ENCODE peak calls at places on chromosomes 12 and 14, in six cellular contexts. E is caudate nucleus; I is mesenchymal stem cell; S is mammary epithelial cell; C is effector memory CD4-positive, alpha-beta T cell; Q is RWPE1. O is an unnamed sample.

GRCh38 chr12:75982974-75983660 is 48.5 kb downstream of the PHLDA1 start:
- DNase-seq in E (no peak), I (peak), S (no peak), C (no peak), Q (no peak), O (peak)

GRCh38 chr12:10101042-10101579 is 2.3 kb upstream of the CLEC1A start:
- DNase-seq in E (no peak), I (peak), S (peak), C (no peak), Q (peak), O (no peak)

GRCh38 chr12:99059824-99060526 is 414.9 kb downstream of the APAF1 start:
- DNase-seq in E (no peak), I (no peak), S (no peak), C (no peak), Q (no peak), O (no peak)

GRCh38 chr12:86623267-86623666 is 367.1 kb upstream of the MGAT4C start:
- DNase-seq in E (no peak), I (peak), S (no peak), C (no peak), Q (no peak), O (no peak)

GRCh38 chr12:25924535-25925001 is 33.9 kb upstream of the RASSF8 start:
- DNase-seq in E (no peak), I (no peak), S (peak), C (no peak), Q (peak), O (peak)

GRCh38 chr12:44385964-44386363 is 490.2 kb downstream of the NELL2 start:
- DNase-seq in E (no peak), I (peak), S (no peak), C (no peak), Q (no peak), O (no peak)

GRCh38 chr14:65487783-65488578 is 75.5 kb downstream of the FUT8 start:
- DNase-seq in E (no peak), I (no peak), S (no peak), C (no peak), Q (no peak), O (no peak)

GRCh38 chr12:132723764-132724140 is 13.1 kb downstream of the PGAM5 start:
- DNase-seq in E (no peak), I (no peak), S (no peak), C (no peak), Q (no peak), O (peak)

GRCh38 chr12:29782285-29782820 is 1.4 kb downstream of the TMTC1 start:
- DNase-seq in E (no peak), I (peak), S (peak), C (no peak), Q (peak), O (peak)

GRCh38 chr12:62731378-62731710 is 203.6 kb downstream of the PPM1H start:
- DNase-seq in E (peak), I (no peak), S (no peak), C (no peak), Q (no peak), O (no peak)

GRCh38 chr12:121440768-121441167 is 40.9 kb downstream of the RNF34 start:
- DNase-seq in E (no peak), I (no peak), S (no peak), C (no peak), Q (no peak), O (no peak)

GRCh38 chr12:108302034-108302433 is 37.1 kb downstream of the CMKLR1 start:
- DNase-seq in E (no peak), I (no peak), S (no peak), C (no peak), Q (no peak), O (no peak)

GRCh38 chr12:91871751-91872150 is 273.9 kb downstream of the BTG1 start:
- DNase-seq in E (no peak), I (no peak), S (no peak), C (no peak), Q (no peak), O (no peak)

GRCh38 chr12:57550628-57551549 is 1.0 kb downstream of the KIF5A start:
- DNase-seq in E (peak), I (no peak), S (no peak), C (no peak), Q (no peak), O (peak)

GRCh38 chr14:26330982-26331381 is 266.9 kb downstream of the NOVA1 start:
- DNase-seq in E (no peak), I (no peak), S (no peak), C (no peak), Q (no peak), O (no peak)

GRCh38 chr12:127588224-127588623 is 678.7 kb upstream of the TMEM132C start:
- DNase-seq in E (no peak), I (peak), S (peak), C (no peak), Q (peak), O (peak)

GRCh38 chr14:30362369-30363218 is 196.4 kb upstream of the G2E3 start:
- DNase-seq in E (no peak), I (no peak), S (no peak), C (no peak), Q (no peak), O (no peak)

GRCh38 chr14:47278233-47278842 is 397.1 kb downstream of the MDGA2 start:
- DNase-seq in E (peak), I (peak), S (peak), C (no peak), Q (peak), O (no peak)

GRCh38 chr14:99571303-99571986 is 32.6 kb downstream of the CCDC85C start:
- DNase-seq in E (no peak), I (no peak), S (no peak), C (no peak), Q (no peak), O (peak)
- H3K27ac ChIP-seq in E (no peak), I (no peak), S (no peak), C (no peak), Q (peak), O (no peak)

GRCh38 chr14:69268763-69269162 is 8.8 kb downstream of the GALNT16 start:
- DNase-seq in E (no peak), I (peak), S (peak), C (no peak), Q (no peak), O (no peak)
- H3K27ac ChIP-seq in E (no peak), I (no peak), S (no peak), C (no peak), Q (no peak), O (peak)

DNA sequence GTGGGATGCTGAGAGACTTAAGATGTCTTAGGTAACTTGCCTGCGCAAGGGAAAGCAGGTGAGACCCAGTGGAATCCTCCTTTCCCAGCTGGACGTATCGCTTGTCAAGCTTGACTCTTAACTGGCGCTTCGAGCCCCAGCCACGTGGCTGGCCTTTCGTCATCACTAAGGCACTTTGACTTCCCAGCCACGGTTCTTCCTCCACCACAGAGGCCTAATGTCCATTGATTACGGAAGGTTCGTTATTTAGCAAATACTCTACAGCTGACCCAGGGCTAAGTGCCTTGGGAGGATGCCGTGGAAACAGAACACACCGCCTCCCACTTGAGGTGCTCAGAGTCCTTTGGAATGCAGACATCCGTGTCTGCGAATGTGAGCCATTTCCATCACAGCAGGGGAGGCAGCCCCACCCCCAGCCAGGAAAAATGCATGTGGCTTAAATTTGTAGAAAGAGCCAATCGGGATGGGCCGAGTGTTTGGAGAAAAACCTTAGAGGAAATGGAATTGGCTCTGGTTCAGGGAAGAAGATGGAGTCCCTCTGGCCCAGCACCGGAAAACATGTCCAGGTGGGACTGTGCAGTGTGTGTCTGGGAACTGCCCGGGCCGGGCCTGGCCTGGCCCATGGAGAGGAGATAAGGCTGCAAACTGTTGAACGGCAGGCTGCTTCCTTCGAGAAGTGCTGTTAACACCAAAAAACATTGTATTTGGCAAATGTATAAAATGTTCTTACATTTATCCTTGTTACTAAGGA is 115.7 kb downstream of the PLXNC1 start:
- DNase-seq in E (no peak), I (no peak), S (no peak), C (no peak), Q (no peak), O (no peak)
- H3K27ac ChIP-seq in E (no peak), I (no peak), S (no peak), C (peak), Q (no peak), O (no peak)

GRCh38 chr12:104462931-104463339 is 6.2 kb downstream of the CHST11 start:
- DNase-seq in E (no peak), I (peak), S (no peak), C (peak), Q (no peak), O (no peak)
- H3K27ac ChIP-seq in E (peak), I (no peak), S (no peak), C (peak), Q (no peak), O (no peak)

DNA sequence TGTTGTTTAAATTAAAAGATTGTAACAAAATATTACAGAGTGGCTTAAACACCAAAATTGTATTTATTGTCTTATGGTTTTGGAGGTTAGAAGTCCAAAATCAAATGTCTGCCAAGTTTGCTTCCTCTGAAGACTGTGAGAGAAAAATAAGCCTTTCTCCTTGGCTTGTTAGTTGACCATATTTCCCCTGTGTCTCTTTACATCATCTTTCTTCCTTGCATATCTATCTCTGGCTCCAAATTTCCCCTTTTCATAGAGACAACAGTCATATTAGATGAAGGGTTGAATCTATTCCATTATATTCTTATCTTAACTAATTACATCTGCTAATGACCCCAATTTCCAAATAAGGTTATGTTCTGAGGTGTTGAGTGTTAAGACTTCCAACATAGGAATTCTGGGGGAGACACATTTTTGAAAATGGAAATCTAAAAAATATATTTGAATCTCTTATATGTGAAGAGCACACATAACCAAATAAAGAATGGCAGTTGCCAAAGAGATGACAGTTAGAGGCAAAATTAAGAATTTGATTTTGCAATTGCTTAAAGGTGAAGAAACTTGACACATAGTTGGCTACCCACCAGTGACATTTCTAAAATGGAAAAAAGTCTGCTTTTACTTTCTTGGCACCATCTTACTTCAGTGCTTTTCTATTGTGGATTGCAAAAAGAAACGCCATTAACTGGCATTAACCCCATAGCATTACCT is 407.2 kb downstream of the FSCB start:
- DNase-seq in E (no peak), I (no peak), S (no peak), C (no peak), Q (no peak), O (no peak)
- H3K27ac ChIP-seq in E (no peak), I (no peak), S (no peak), C (no peak), Q (no peak), O (no peak)

DNA sequence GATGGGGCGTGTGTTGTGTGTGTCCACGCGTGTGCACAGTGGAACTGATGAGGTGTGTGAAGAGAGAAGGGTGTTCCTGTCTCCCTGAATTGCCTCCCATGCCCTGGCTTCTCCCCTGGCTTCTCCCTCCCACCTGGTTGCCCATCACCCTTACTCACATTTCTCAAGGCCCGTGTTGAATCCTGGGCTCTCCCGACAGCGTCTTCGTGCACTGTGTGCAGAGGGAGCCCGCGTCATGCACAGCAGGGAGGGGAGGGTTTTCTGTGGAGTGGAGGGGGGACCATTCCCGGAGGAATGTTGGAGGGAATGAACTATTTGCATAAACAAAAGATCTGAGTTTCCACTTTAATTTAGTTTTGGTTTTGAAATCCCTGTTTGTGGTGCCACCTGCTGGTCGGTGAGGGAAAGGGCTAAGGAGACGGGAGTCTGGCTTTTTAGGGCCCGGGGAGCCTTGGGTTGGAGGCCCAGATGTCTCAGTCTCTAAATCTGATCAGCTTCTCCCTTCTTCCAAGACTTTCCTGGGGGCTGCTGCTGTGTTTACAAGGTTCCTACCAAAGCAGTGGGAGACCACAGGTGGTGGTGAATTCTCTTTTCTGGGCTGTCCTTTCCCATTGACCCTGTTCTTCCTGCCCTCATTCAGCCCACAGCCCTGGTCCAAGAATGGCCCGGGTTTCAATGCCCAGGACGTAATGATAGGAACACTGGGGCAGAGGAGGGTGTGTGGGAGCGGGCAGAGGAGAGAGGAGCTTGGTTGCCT is at the start of gene C1R:
- DNase-seq in E (peak), I (peak), S (peak), C (peak), Q (peak), O (peak)
- H3K27ac ChIP-seq in E (peak), I (no peak), S (no peak), C (no peak), Q (peak), O (peak)

GRCh38 chr14:103021817-103022668 is 35.3 kb downstream of the CDC42BPB start:
- DNase-seq in E (peak), I (peak), S (no peak), C (no peak), Q (no peak), O (peak)
- H3K27ac ChIP-seq in E (peak), I (peak), S (peak), C (no peak), Q (peak), O (peak)